ENCODE peak calls at places on chromosomes 5 and 9, in five cellular contexts. M, C, D, F and H are unnamed samples.

GRCh38 chr9:134533850-134534585 is 107.6 kb upstream of the COL5A1 start:
- DNase-seq in D (no peak), M (no peak), F (no peak), C (no peak), H (no peak)

GRCh38 chr5:172420215-172420934 is 34.0 kb downstream of the SH3PXD2B start:
- DNase-seq in D (peak), F (peak), M (peak), C (peak), H (no peak)

GRCh38 chr5:123806644-123807043 is 294.7 kb downstream of the CSNK1G3 start:
- DNase-seq in F (no peak), M (no peak), D (no peak), C (no peak), H (no peak)

GRCh38 chr9:20606637-20607036 is 15.7 kb downstream of the MLLT3 start:
- DNase-seq in D (no peak), C (no peak), M (no peak), F (no peak), H (no peak)

GRCh38 chr5:600551-601541 is 11.3 kb upstream of the CEP72 start:
- DNase-seq in F (no peak), M (peak), C (no peak), D (peak), H (no peak)

GRCh38 chr9:112771359-112772214 is 21.0 kb downstream of the SNX30 start:
- DNase-seq in F (no peak), M (no peak), C (no peak), D (no peak), H (no peak)

GRCh38 chr9:124934290-124934689 is 6.6 kb downstream of the GOLGA1 start:
- DNase-seq in F (no peak), M (no peak), D (no peak), C (peak), H (no peak)

GRCh38 chr5:54785729-54786548 is 199.5 kb downstream of the ESM1 start:
- DNase-seq in F (no peak), C (no peak), D (peak), M (no peak), H (no peak)

GRCh38 chr9:3285365-3286161 is 240.2 kb downstream of the RFX3 start:
- DNase-seq in M (no peak), D (no peak), C (no peak), F (no peak), H (no peak)

GRCh38 chr5:87127426-87127825 is 140.3 kb upstream of the RASA1 start:
- DNase-seq in D (no peak), M (no peak), C (peak), F (no peak), H (no peak)

GRCh38 chr5:36870399-36871040 is 6.0 kb upstream of the NIPBL start:
- DNase-seq in C (no peak), D (no peak), M (no peak), F (no peak), H (no peak)

DNA sequence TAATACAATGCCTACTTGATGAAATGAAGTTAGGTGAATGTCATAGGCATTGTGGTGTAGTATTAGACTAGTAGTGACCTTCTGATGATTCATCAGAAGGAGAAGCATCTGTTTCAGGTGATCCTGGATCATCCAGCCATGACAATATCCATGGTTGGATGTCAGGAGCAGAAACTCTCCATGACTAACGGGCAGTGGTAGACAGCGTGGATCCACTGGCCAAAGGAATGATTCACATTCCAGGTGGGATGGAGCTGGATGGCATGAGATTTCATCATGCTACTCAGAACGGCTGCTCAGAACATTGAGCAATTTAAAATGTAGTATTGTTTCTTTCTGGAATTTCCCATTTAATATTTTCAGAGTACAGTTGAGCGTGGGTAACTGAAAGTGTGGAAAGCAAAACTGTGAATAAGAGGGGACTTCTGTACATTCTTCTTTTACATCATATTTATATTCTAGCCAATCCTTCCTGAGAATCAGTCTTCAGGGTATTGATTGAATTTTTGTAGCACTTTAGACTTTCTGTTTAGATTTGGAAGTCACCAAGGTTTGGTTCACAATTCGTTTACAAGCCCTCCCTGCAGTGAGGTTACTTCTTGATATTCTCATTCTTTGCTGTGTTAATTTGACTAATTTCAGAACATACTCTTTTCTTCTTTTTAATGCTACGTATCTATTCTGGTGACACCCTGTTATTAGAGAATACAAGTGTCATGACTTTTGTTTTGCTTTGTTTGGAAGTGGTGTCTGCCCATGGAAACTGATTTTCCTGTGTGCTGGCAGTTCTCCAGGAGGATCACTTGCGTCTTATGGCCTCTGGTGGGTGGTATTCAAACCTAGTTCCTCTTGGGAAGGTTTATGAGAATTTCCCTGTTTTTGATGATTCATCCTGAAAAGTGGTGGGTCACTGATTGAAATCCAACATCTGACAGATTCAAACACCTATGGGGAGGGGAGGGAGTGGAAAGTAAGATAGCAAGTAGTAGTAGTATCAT is 12.2 kb upstream of the CLINT1 start:
- DNase-seq in M (no peak), D (no peak), F (no peak), C (no peak), H (no peak)
- TF ChIP-seq CTCF in M (no peak), D (no peak), F (no peak), C (peak), H (no peak)

GRCh38 chr9:13484186-13484585 is 204.7 kb upstream of the MPDZ start:
- DNase-seq in F (no peak), D (no peak), M (no peak), C (no peak), H (no peak)

GRCh38 chr9:13487498-13487897 is 208.0 kb upstream of the MPDZ start:
- DNase-seq in C (no peak), F (no peak), D (no peak), M (no peak), H (no peak)

GRCh38 chr9:13487936-13488335 is 208.4 kb upstream of the MPDZ start:
- DNase-seq in D (no peak), C (no peak), F (no peak), M (no peak), H (no peak)

GRCh38 chr9:13487071-13487470 is 207.6 kb upstream of the MPDZ start:
- DNase-seq in C (no peak), F (no peak), D (no peak), M (no peak), H (no peak)

GRCh38 chr9:13485068-13485596 is 205.6 kb upstream of the MPDZ start:
- DNase-seq in F (no peak), C (no peak), D (peak), M (no peak), H (no peak)
- TF ChIP-seq CTCF in F (no peak), C (no peak), D (peak), M (no peak), H (no peak)

GRCh38 chr5:159953609-159954008 is 37.3 kb downstream of the ADRA1B start:
- DNase-seq in F (no peak), D (no peak), M (no peak), C (no peak), H (no peak)

GRCh38 chr5:159955056-159955624 is 38.9 kb downstream of the ADRA1B start:
- DNase-seq in F (no peak), D (no peak), M (no peak), C (no peak), H (no peak)

GRCh38 chr5:159947708-159948358 is 31.6 kb downstream of the ADRA1B start:
- DNase-seq in C (peak), M (peak), D (no peak), F (no peak), H (no peak)

GRCh38 chr5:159951834-159952233 is 35.6 kb downstream of the ADRA1B start:
- DNase-seq in F (no peak), D (no peak), M (no peak), C (no peak), H (no peak)

GRCh38 chr5:159951387-159951786 is 35.1 kb downstream of the ADRA1B start:
- DNase-seq in C (no peak), M (peak), D (no peak), F (no peak), H (peak)
- TF ChIP-seq CTCF in C (peak), M (peak), D (no peak), F (no peak), H (no peak)

GRCh38 chr5:33531796-33532195 is 91.0 kb downstream of the TARS1 start:
- DNase-seq in D (no peak), C (no peak), M (no peak), F (no peak), H (no peak)

GRCh38 chr5:33526755-33527154 is 86.0 kb downstream of the TARS1 start:
- DNase-seq in D (no peak), C (no peak), M (no peak), F (no peak), H (no peak)

GRCh38 chr5:33530963-33531298 is 90.2 kb downstream of the TARS1 start:
- DNase-seq in M (no peak), C (no peak), D (no peak), F (no peak), H (no peak)

GRCh38 chr5:33527696-33528095 is 86.9 kb downstream of the TARS1 start:
- DNase-seq in F (no peak), M (no peak), C (no peak), D (no peak), H (no peak)

DNA sequence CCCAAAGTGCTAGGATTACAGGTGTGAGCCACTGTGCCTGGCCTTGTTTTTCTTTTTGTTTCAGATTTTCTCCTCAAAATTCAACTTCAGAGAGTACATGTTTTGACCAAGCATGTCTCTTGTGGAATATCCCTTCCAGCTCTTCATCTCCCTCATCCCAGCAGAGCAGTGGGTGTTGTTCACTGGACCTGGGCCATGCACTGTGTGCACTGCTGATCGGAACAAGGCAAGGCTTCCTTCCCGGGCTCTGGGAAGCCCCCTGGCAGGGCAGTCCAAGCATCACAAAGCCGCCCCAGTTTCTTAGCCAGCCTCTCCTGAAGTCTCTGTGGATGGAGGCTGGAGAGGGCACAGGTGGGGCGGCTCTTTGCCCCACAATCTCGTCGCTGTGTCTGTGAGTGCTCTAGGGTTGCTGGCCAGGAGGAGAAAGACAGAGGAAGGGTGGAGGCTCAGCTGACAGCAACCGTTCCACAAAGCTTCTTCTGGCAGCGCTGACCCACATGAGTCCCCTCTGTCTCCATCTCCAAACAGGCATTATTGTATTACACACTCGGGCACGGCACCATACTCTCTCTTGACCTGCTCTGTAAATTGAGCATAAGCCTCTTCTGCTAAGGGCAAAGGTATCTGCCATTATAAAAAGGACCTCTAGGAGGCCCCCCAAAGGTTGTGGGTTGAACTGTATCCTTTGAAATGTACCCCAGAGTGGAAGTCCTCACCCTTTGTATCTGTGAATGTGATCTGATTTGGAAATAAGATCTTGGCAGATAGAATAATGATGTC is 89.6 kb downstream of the TARS1 start:
- DNase-seq in D (no peak), M (no peak), F (no peak), C (no peak), H (no peak)
- TF ChIP-seq CTCF in D (no peak), M (no peak), F (no peak), C (no peak), H (peak)